ENCODE peak calls at places on chromosomes 3 and 15, in eight cellular contexts. One of them, this sample, is unnamed.
A peak's percentile ranks its signal among the peaks of the same experiment; 100 is the strongest.

GRCh38 chr3:183506674-183507290 is 48.7 kb downstream of the KLHL6 start:
- DNase-seq in fibroblast of lung: no peak
- DNase-seq in endodermal cell: no peak
- DNase-seq in Karpas-422: no peak
- DNase-seq in astrocyte: no peak
- DNase-seq in heart right ventricle: no peak
- DNase-seq in foreskin keratinocyte: no peak
- DNase-seq in CD8-positive, alpha-beta memory T cell: no peak
- DNase-seq in this sample: no peak

GRCh38 chr3:78274475-78275065 is 1234.7 kb downstream of the ROBO2 start:
- DNase-seq in fibroblast of lung: no peak
- DNase-seq in endodermal cell: no peak
- DNase-seq in Karpas-422: no peak
- DNase-seq in astrocyte: no peak
- DNase-seq in heart right ventricle: no peak
- DNase-seq in foreskin keratinocyte: no peak
- DNase-seq in CD8-positive, alpha-beta memory T cell: no peak
- DNase-seq in this sample: no peak

GRCh38 chr15:69405110-69405509 is 9.0 kb upstream of the KIF23 start:
- DNase-seq in fibroblast of lung: no peak
- DNase-seq in endodermal cell: no peak
- DNase-seq in Karpas-422: no peak
- DNase-seq in astrocyte: no peak
- DNase-seq in heart right ventricle: no peak
- DNase-seq in foreskin keratinocyte: no peak
- DNase-seq in CD8-positive, alpha-beta memory T cell: no peak
- DNase-seq in this sample: no peak

GRCh38 chr3:177739461-177739860 is 542.2 kb upstream of the TBL1XR1 start:
- DNase-seq in fibroblast of lung: no peak
- DNase-seq in endodermal cell: no peak
- DNase-seq in Karpas-422: no peak
- DNase-seq in astrocyte: no peak
- DNase-seq in heart right ventricle: no peak
- DNase-seq in foreskin keratinocyte: no peak
- DNase-seq in CD8-positive, alpha-beta memory T cell: no peak
- DNase-seq in this sample: no peak

GRCh38 chr3:32818431-32819085 is 761 bp downstream of the TRIM71 start:
- DNase-seq in fibroblast of lung: no peak
- DNase-seq in endodermal cell: peak; percentile 60
- DNase-seq in Karpas-422: no peak
- DNase-seq in astrocyte: no peak
- DNase-seq in heart right ventricle: no peak
- DNase-seq in foreskin keratinocyte: no peak
- DNase-seq in CD8-positive, alpha-beta memory T cell: no peak
- DNase-seq in this sample: no peak

GRCh38 chr3:132220986-132221385 is 96.2 kb upstream of the ACP3 start:
- DNase-seq in fibroblast of lung: no peak
- DNase-seq in endodermal cell: no peak
- DNase-seq in Karpas-422: no peak
- DNase-seq in astrocyte: no peak
- DNase-seq in heart right ventricle: no peak
- DNase-seq in foreskin keratinocyte: no peak
- DNase-seq in CD8-positive, alpha-beta memory T cell: no peak
- DNase-seq in this sample: no peak

GRCh38 chr3:56725175-56725574 is 42.1 kb upstream of the TASOR start:
- DNase-seq in fibroblast of lung: no peak
- DNase-seq in endodermal cell: no peak
- DNase-seq in Karpas-422: no peak
- DNase-seq in astrocyte: peak; percentile 6
- DNase-seq in heart right ventricle: no peak
- DNase-seq in foreskin keratinocyte: no peak
- DNase-seq in CD8-positive, alpha-beta memory T cell: peak; percentile 50
- DNase-seq in this sample: no peak

GRCh38 chr15:72783563-72784232 is at the start of gene ADPGK:
- DNase-seq in fibroblast of lung: peak; percentile 92
- DNase-seq in endodermal cell: peak; percentile 96
- DNase-seq in Karpas-422: peak; percentile 98
- DNase-seq in astrocyte: peak; percentile 84
- DNase-seq in heart right ventricle: peak; percentile 92
- DNase-seq in foreskin keratinocyte: peak; percentile 86
- DNase-seq in CD8-positive, alpha-beta memory T cell: peak; percentile 93
- DNase-seq in this sample: peak; percentile 60

GRCh38 chr3:126343675-126344074 is 13.5 kb downstream of the KLF15 start:
- DNase-seq in fibroblast of lung: no peak
- DNase-seq in endodermal cell: peak; percentile 44
- DNase-seq in Karpas-422: no peak
- DNase-seq in astrocyte: no peak
- DNase-seq in heart right ventricle: no peak
- DNase-seq in foreskin keratinocyte: no peak
- DNase-seq in CD8-positive, alpha-beta memory T cell: no peak
- DNase-seq in this sample: no peak

GRCh38 chr15:25613113-25613512 is 174.3 kb upstream of the UBE3A start:
- DNase-seq in fibroblast of lung: no peak
- DNase-seq in endodermal cell: no peak
- DNase-seq in Karpas-422: no peak
- DNase-seq in astrocyte: no peak
- DNase-seq in heart right ventricle: no peak
- DNase-seq in foreskin keratinocyte: no peak
- DNase-seq in CD8-positive, alpha-beta memory T cell: no peak
- DNase-seq in this sample: no peak

GRCh38 chr3:30871720-30872119 is 22.7 kb downstream of the GADL1 start:
- DNase-seq in fibroblast of lung: peak; percentile 50
- DNase-seq in endodermal cell: no peak
- DNase-seq in Karpas-422: no peak
- DNase-seq in astrocyte: peak; percentile 22
- DNase-seq in heart right ventricle: no peak
- DNase-seq in foreskin keratinocyte: no peak
- DNase-seq in CD8-positive, alpha-beta memory T cell: no peak
- DNase-seq in this sample: no peak

GRCh38 chr3:122975924-122976293 is 51.7 kb downstream of the SEMA5B start:
- DNase-seq in fibroblast of lung: no peak
- DNase-seq in endodermal cell: no peak
- DNase-seq in Karpas-422: peak; percentile 88
- DNase-seq in astrocyte: peak; percentile 12
- DNase-seq in heart right ventricle: no peak
- DNase-seq in foreskin keratinocyte: no peak
- DNase-seq in CD8-positive, alpha-beta memory T cell: no peak
- DNase-seq in this sample: no peak

GRCh38 chr3:122975163-122975923 is 52.2 kb downstream of the SEMA5B start:
- DNase-seq in fibroblast of lung: peak; percentile 36
- DNase-seq in endodermal cell: peak; percentile 87
- DNase-seq in Karpas-422: peak; percentile 78
- DNase-seq in astrocyte: peak; percentile 81
- DNase-seq in heart right ventricle: no peak
- DNase-seq in foreskin keratinocyte: peak; percentile 29
- DNase-seq in CD8-positive, alpha-beta memory T cell: peak; percentile 2
- DNase-seq in this sample: no peak

GRCh38 chr3:122977645-122978466 is 49.7 kb downstream of the SEMA5B start:
- DNase-seq in fibroblast of lung: peak; percentile 66
- DNase-seq in endodermal cell: peak; percentile 83
- DNase-seq in Karpas-422: no peak
- DNase-seq in astrocyte: peak; percentile 84
- DNase-seq in heart right ventricle: peak; percentile 64
- DNase-seq in foreskin keratinocyte: no peak
- DNase-seq in CD8-positive, alpha-beta memory T cell: no peak
- DNase-seq in this sample: no peak

GRCh38 chr3:122973893-122974615 is 53.5 kb downstream of the SEMA5B start:
- DNase-seq in fibroblast of lung: no peak
- DNase-seq in endodermal cell: no peak
- DNase-seq in Karpas-422: no peak
- DNase-seq in astrocyte: peak; percentile 9
- DNase-seq in heart right ventricle: no peak
- DNase-seq in foreskin keratinocyte: no peak
- DNase-seq in CD8-positive, alpha-beta memory T cell: no peak
- DNase-seq in this sample: no peak

GRCh38 chr3:122974764-122975162 is 52.8 kb downstream of the SEMA5B start:
- DNase-seq in fibroblast of lung: peak; percentile 46
- DNase-seq in endodermal cell: peak; percentile 65
- DNase-seq in Karpas-422: no peak
- DNase-seq in astrocyte: peak; percentile 65
- DNase-seq in heart right ventricle: peak; percentile 63
- DNase-seq in foreskin keratinocyte: no peak
- DNase-seq in CD8-positive, alpha-beta memory T cell: no peak
- DNase-seq in this sample: no peak
- H3K27ac ChIP-seq in fibroblast of lung: no peak overlapping the region
- H3K27ac ChIP-seq in endodermal cell: peak overlapping the region; percentile 59
- H3K27ac ChIP-seq in Karpas-422: peak overlapping the region; percentile 57
- H3K27ac ChIP-seq in astrocyte: peak overlapping the region; percentile 38
- H3K27ac ChIP-seq in heart right ventricle: peak overlapping the region; percentile 86
- H3K27ac ChIP-seq in foreskin keratinocyte: no peak overlapping the region
- H3K27ac ChIP-seq in CD8-positive, alpha-beta memory T cell: no peak overlapping the region
- H3K27ac ChIP-seq in this sample: no peak overlapping the region

GRCh38 chr3:150346956-150347863 is 60.9 kb upstream of the TSC22D2 start:
- DNase-seq in fibroblast of lung: peak; percentile 23
- DNase-seq in endodermal cell: no peak
- DNase-seq in Karpas-422: no peak
- DNase-seq in astrocyte: no peak
- DNase-seq in heart right ventricle: no peak
- DNase-seq in foreskin keratinocyte: no peak
- DNase-seq in CD8-positive, alpha-beta memory T cell: no peak
- DNase-seq in this sample: no peak
- H3K27ac ChIP-seq in fibroblast of lung: no peak overlapping the region
- H3K27ac ChIP-seq in endodermal cell: no peak overlapping the region
- H3K27ac ChIP-seq in Karpas-422: no peak overlapping the region
- H3K27ac ChIP-seq in astrocyte: peak overlapping the region; percentile 43
- H3K27ac ChIP-seq in heart right ventricle: no peak overlapping the region
- H3K27ac ChIP-seq in foreskin keratinocyte: peak overlapping the region; percentile 70
- H3K27ac ChIP-seq in CD8-positive, alpha-beta memory T cell: no peak overlapping the region
- H3K27ac ChIP-seq in this sample: peak overlapping the region; percentile 98

DNA sequence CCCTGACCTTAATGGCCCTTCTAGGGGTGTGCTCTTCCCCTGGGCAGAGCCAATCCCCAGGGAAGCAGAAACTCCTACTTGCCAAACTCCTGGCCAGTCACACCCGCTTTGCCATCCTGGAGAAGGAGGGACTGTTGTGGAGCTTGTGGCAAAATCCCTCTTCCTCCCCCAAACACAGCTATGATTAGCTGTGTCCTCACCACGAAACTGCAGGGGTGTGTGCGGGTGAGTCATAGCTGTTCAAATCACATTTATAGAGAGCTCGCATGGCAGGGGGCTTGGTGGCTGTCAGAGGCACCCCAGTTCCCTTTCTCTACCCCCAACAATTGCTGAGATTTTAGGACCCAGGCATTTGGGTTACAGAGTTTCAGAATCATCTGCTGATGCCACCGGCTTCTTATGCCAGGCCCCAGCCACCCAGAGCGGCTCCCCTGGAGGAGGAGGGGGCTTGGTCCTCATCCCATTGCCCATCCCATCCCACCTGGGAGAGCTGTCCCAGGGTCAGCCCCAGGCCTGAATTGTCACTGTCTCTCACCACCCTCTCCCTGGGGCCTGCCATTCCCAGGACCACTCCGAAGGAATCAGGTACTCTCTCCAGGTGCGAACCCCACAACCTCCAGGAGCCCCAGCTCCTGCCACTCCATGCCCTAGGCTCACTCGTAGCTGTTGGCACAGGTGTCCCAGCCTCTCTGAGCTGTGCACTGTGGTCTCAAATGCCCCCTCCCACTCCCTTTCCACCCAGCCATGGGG is 28.8 kb upstream of the MAGEF1 start:
- DNase-seq in fibroblast of lung: peak; percentile 33
- DNase-seq in endodermal cell: peak; percentile 46
- DNase-seq in Karpas-422: no peak
- DNase-seq in astrocyte: peak; percentile 56
- DNase-seq in heart right ventricle: no peak
- DNase-seq in foreskin keratinocyte: peak; percentile 87
- DNase-seq in CD8-positive, alpha-beta memory T cell: no peak
- DNase-seq in this sample: peak; percentile 90
- H3K27ac ChIP-seq in fibroblast of lung: no peak overlapping the region
- H3K27ac ChIP-seq in endodermal cell: no peak overlapping the region
- H3K27ac ChIP-seq in Karpas-422: no peak overlapping the region
- H3K27ac ChIP-seq in astrocyte: no peak overlapping the region
- H3K27ac ChIP-seq in heart right ventricle: no peak overlapping the region
- H3K27ac ChIP-seq in foreskin keratinocyte: peak overlapping the region; percentile 99
- H3K27ac ChIP-seq in CD8-positive, alpha-beta memory T cell: no peak overlapping the region
- H3K27ac ChIP-seq in this sample: peak overlapping the region; percentile 90

GRCh38 chr15:100019601-100020000 is 286.4 kb upstream of the LYSMD4 start:
- DNase-seq in fibroblast of lung: no peak
- DNase-seq in endodermal cell: peak; percentile 44
- DNase-seq in Karpas-422: no peak
- DNase-seq in astrocyte: no peak
- DNase-seq in heart right ventricle: no peak
- DNase-seq in foreskin keratinocyte: no peak
- DNase-seq in CD8-positive, alpha-beta memory T cell: no peak
- DNase-seq in this sample: no peak
- H3K27ac ChIP-seq in fibroblast of lung: no peak overlapping the region
- H3K27ac ChIP-seq in endodermal cell: no peak overlapping the region
- H3K27ac ChIP-seq in Karpas-422: no peak overlapping the region
- H3K27ac ChIP-seq in astrocyte: no peak overlapping the region
- H3K27ac ChIP-seq in heart right ventricle: no peak overlapping the region
- H3K27ac ChIP-seq in foreskin keratinocyte: no peak overlapping the region
- H3K27ac ChIP-seq in CD8-positive, alpha-beta memory T cell: no peak overlapping the region
- H3K27ac ChIP-seq in this sample: no peak overlapping the region

GRCh38 chr3:196810963-196811581 is 56.6 kb upstream of the SENP5 start:
- DNase-seq in fibroblast of lung: no peak
- DNase-seq in endodermal cell: no peak
- DNase-seq in Karpas-422: no peak
- DNase-seq in astrocyte: peak; percentile 60
- DNase-seq in heart right ventricle: no peak
- DNase-seq in foreskin keratinocyte: no peak
- DNase-seq in CD8-positive, alpha-beta memory T cell: no peak
- DNase-seq in this sample: no peak
- H3K27ac ChIP-seq in fibroblast of lung: no peak overlapping the region
- H3K27ac ChIP-seq in endodermal cell: no peak overlapping the region
- H3K27ac ChIP-seq in Karpas-422: no peak overlapping the region
- H3K27ac ChIP-seq in astrocyte: no peak overlapping the region
- H3K27ac ChIP-seq in heart right ventricle: no peak overlapping the region
- H3K27ac ChIP-seq in foreskin keratinocyte: no peak overlapping the region
- H3K27ac ChIP-seq in CD8-positive, alpha-beta memory T cell: no peak overlapping the region
- H3K27ac ChIP-seq in this sample: no peak overlapping the region